ENCODE peak calls at places on chromosome 14, in six cellular contexts. V is NCI-H1105 treated with DMSO at 0.1 percent for 48 hours; J is Ammon's horn; L is NCI-H2029; R is activated T-cell treated with anti-CD3 and anti-CD28 coated beads, Interleukin-2, amount 50 U/mL, for 72 hours; U is NCI-H460. A is an unnamed sample.

GRCh38 chr14:97432586-97432985 is 635.4 kb downstream of the VRK1 start:
- DNase-seq in L (no peak), J (no peak), U (no peak), R (no peak), V (no peak), A (no peak)

GRCh38 chr14:32932921-32933622 is 5.6 kb upstream of the NPAS3 start:
- DNase-seq in U (no peak), R (no peak), V (no peak), L (no peak), J (peak), A (no peak)

GRCh38 chr14:74612346-74613021 is 447 bp upstream of the LTBP2 start:
- DNase-seq in V (no peak), J (peak), R (peak), L (peak), U (peak), A (peak)

GRCh38 chr14:63275611-63276010 is 43.1 kb downstream of the GPHB5 start:
- DNase-seq in R (no peak), J (no peak), V (peak), L (no peak), U (no peak), A (no peak)

GRCh38 chr14:78524766-78525165 is 354.6 kb downstream of the NRXN3 start:
- DNase-seq in R (no peak), V (no peak), J (no peak), L (no peak), U (no peak), A (no peak)

GRCh38 chr14:22606380-22606779 is 8.3 kb downstream of the ABHD4 start:
- DNase-seq in R (no peak), V (no peak), J (no peak), U (no peak), L (no peak), A (no peak)

GRCh38 chr14:95547626-95548327 is 12.9 kb downstream of the GLRX5 start:
- DNase-seq in R (no peak), J (no peak), U (no peak), L (no peak), V (no peak), A (no peak)

GRCh38 chr14:31243860-31244259 is 36.3 kb upstream of the HECTD1 start:
- DNase-seq in U (no peak), R (peak), J (no peak), L (no peak), V (no peak), A (no peak)

GRCh38 chr14:84237881-84238280 is 1292.1 kb upstream of the FLRT2 start:
- DNase-seq in V (no peak), J (peak), R (no peak), U (no peak), L (no peak), A (no peak)

GRCh38 chr14:67557656-67558055 is 24.6 kb downstream of the PLEKHH1 start:
- DNase-seq in L (no peak), J (no peak), V (no peak), U (no peak), R (no peak), A (no peak)

GRCh38 chr14:88841741-88842140 is 17.3 kb downstream of the TTC8 start:
- DNase-seq in L (no peak), V (no peak), R (no peak), J (no peak), U (no peak), A (no peak)

GRCh38 chr14:69839661-69840060 is 39.6 kb upstream of the SMOC1 start:
- DNase-seq in J (no peak), R (no peak), V (no peak), L (no peak), U (no peak), A (no peak)

GRCh38 chr14:89252887-89253532 is 164.0 kb downstream of the FOXN3 start:
- DNase-seq in U (no peak), L (no peak), J (peak), V (no peak), R (no peak), A (no peak)

GRCh38 chr14:91927800-91928199 is 19.7 kb downstream of the FBLN5 start:
- DNase-seq in V (no peak), L (no peak), R (no peak), U (no peak), J (no peak), A (no peak)

GRCh38 chr14:80636071-80636470 is 305.5 kb downstream of the CEP128 start:
- DNase-seq in J (no peak), L (no peak), V (no peak), R (no peak), U (no peak), A (no peak)

GRCh38 chr14:59311723-59312122 is 123.3 kb downstream of the DAAM1 start:
- DNase-seq in L (no peak), R (no peak), U (no peak), J (no peak), V (no peak), A (no peak)

GRCh38 chr14:101500681-101501080 is 60.6 kb upstream of the DIO3 start:
- DNase-seq in R (no peak), L (no peak), V (no peak), J (no peak), U (no peak), A (no peak)

GRCh38 chr14:60867503-60868172 is 113.2 kb downstream of the TRMT5 start:
- DNase-seq in V (no peak), L (peak), U (no peak), J (no peak), R (no peak), A (no peak)

GRCh38 chr14:96104469-96105057 is 65.4 kb downstream of the C14orf132 start:
- DNase-seq in L (peak), J (no peak), R (no peak), U (no peak), V (no peak), A (peak)

GRCh38 chr14:31261523-31261858 is 53.9 kb upstream of the HECTD1 start:
- DNase-seq in R (no peak), L (no peak), V (no peak), J (no peak), U (no peak), A (no peak)

GRCh38 chr14:50260511-50260910 is 29.1 kb upstream of the SOS2 start:
- DNase-seq in R (peak), J (no peak), V (no peak), L (no peak), U (peak), A (peak)

GRCh38 chr14:102185360-102185759 is 45.7 kb downstream of the WDR20 start:
- DNase-seq in J (no peak), U (peak), V (no peak), L (peak), R (no peak), A (no peak)

GRCh38 chr14:21675566-21675965 is 1.9 kb upstream of the OR4E1 start:
- DNase-seq in J (no peak), L (no peak), U (no peak), V (no peak), R (no peak), A (no peak)

GRCh38 chr14:29463727-29464370 is 463.8 kb downstream of the PRKD1 start:
- DNase-seq in R (no peak), L (no peak), U (no peak), V (peak), J (no peak), A (no peak)

GRCh38 chr14:53153702-53154112 is 584 bp upstream of the DDHD1 start:
- DNase-seq in U (no peak), J (no peak), R (peak), V (no peak), L (no peak), A (no peak)

GRCh38 chr14:61977217-61977616 is 215.0 kb downstream of the SNAPC1 start:
- DNase-seq in U (no peak), V (no peak), R (no peak), J (no peak), L (no peak), A (no peak)

GRCh38 chr14:37598085-37598972 is 2.9 kb downstream of the TTC6 start:
- DNase-seq in J (no peak), U (no peak), L (peak), R (no peak), V (peak), A (no peak)

GRCh38 chr14:50062438-50063039 is 53.8 kb downstream of the VCPKMT start:
- DNase-seq in R (peak), U (peak), V (no peak), J (no peak), L (no peak), A (no peak)

GRCh38 chr14:74571901-74572828 is 39.9 kb downstream of the LTBP2 start:
- DNase-seq in J (no peak), L (no peak), R (peak), V (peak), U (peak), A (peak)

GRCh38 chr14:90999299-90999698 is 61.1 kb downstream of the RPS6KA5 start:
- DNase-seq in J (peak), U (no peak), R (no peak), V (no peak), L (no peak), A (no peak)